ENCODE peak calls at places on chromosomes 11 and 22, in seven cellular contexts. K is sigmoid colon, L is Caco-2, N is fibroblast of lung, C is AG10803, B is fibroblast of villous mesenchyme, X is right cardiac atrium. F is an unnamed sample.

GRCh38 chr11:14891143-14892035 is 642 bp downstream of the CYP2R1 start:
- DNase-seq in K (peak; percentile 94), L (peak; percentile 94), N (peak; percentile 89), C (peak; percentile 81), B (peak; percentile 84), X (peak; percentile 94), F (peak; percentile 91)

GRCh38 chr11:65423516-65424199 is 1.1 kb downstream of the NEAT1 start:
- DNase-seq in K (peak; percentile 72), L (no peak), N (peak; percentile 49), C (peak; percentile 66), B (no peak), X (peak; percentile 62), F (peak; percentile 64)

GRCh38 chr11:34805937-34806336 is 110.2 kb downstream of the APIP start:
- DNase-seq in K (no peak), L (no peak), N (no peak), C (no peak), B (no peak), X (no peak), F (no peak)

GRCh38 chr11:74902342-74902741 is 46.5 kb downstream of the XRRA1 start:
- DNase-seq in K (no peak), L (no peak), N (no peak), C (no peak), B (no peak), X (no peak), F (no peak)

GRCh38 chr11:119056397-119056999 is 507 bp downstream of the HYOU1 start:
- DNase-seq in K (peak; percentile 77), L (peak; percentile 57), N (no peak), C (peak; percentile 5), B (peak; percentile 16), X (peak; percentile 62), F (no peak)

GRCh38 chr11:131910491-131911387 is 540.3 kb downstream of the NTM start:
- DNase-seq in K (no peak), L (no peak), N (peak; percentile 48), C (peak; percentile 54), B (peak; percentile 44), X (peak; percentile 74), F (peak; percentile 59)

GRCh38 chr11:46640034-46640788 is 22.9 kb downstream of the ATG13 start:
- DNase-seq in K (no peak), L (no peak), N (no peak), C (no peak), B (no peak), X (no peak), F (no peak)

GRCh38 chr22:44909241-44909640 is 100.6 kb downstream of the PHF21B start:
- DNase-seq in K (peak; percentile 33), L (no peak), N (no peak), C (no peak), B (no peak), X (no peak), F (no peak)

GRCh38 chr22:43535741-43536140 is 123.9 kb downstream of the MPPED1 start:
- DNase-seq in K (no peak), L (no peak), N (no peak), C (no peak), B (no peak), X (no peak), F (no peak)

GRCh38 chr11:121067453-121067852 is 33.6 kb upstream of the TECTA start:
- DNase-seq in K (no peak), L (peak; percentile 71), N (peak; percentile 76), C (no peak), B (no peak), X (no peak), F (peak; percentile 75)

GRCh38 chr11:46305295-46305694 is 27.8 kb downstream of the CREB3L1 start:
- DNase-seq in K (no peak), L (no peak), N (peak; percentile 60), C (no peak), B (peak; percentile 64), X (no peak), F (peak; percentile 69)

GRCh38 chr11:106331163-106331562 is 253.7 kb downstream of the AASDHPPT start:
- DNase-seq in K (no peak), L (no peak), N (no peak), C (peak; percentile 67), B (peak; percentile 74), X (no peak), F (no peak)

GRCh38 chr22:38230108-38230825 is 28.5 kb downstream of the MAFF start:
- DNase-seq in K (no peak), L (peak; percentile 32), N (peak; percentile 47), C (peak; percentile 68), B (peak; percentile 54), X (peak; percentile 87), F (peak; percentile 50)

DNA sequence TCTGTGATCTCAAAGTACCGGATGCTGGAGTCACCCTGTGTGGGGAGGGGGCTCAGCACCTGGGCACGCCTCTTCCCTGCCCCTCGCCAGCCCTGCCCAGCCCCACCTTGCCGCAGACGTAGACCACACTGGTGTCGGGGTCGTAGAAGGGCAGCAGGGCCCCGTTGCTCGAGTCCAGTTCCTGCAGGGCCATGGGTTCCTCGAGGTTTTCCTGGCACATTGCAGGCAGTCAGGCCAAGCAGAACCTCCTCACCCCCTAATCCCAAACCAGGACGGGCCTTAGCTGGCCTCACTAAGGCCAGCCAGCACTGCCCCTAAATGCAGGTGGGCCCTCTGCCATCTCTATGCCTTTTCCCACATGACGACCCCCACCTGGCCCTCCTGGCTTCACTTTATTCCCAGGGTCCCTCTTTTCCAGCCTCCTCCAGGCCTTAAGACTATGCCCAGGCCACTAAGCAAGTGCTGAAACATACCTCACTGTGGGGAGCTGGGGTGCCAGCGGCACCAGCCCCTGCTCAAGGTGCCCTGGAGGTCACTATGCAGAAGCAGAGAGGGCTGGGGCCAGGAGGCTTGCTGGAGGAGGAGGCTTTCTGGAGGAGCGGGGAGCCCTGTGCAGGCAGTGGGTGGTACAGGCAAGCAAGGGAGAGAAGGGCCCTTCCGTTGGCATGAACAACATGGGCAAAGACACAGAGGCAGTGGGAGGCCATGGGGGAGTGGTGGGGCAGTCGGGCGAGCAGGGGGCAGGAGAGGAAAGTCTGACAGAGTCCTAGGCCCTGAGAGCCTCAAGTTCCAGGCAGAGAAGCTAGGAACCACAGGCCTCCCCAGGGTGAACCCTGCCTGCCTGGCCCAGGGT is 2.8 kb downstream of the CORO1B start:
- DNase-seq in K (no peak), L (no peak), N (no peak), C (no peak), B (no peak), X (no peak), F (no peak)
- H3K4me3 ChIP-seq in K (no peak overlapping the region), L (no peak overlapping the region), N (no peak overlapping the region), C (no peak overlapping the region), B (no peak overlapping the region), X (no peak overlapping the region), F (no peak overlapping the region)

DNA sequence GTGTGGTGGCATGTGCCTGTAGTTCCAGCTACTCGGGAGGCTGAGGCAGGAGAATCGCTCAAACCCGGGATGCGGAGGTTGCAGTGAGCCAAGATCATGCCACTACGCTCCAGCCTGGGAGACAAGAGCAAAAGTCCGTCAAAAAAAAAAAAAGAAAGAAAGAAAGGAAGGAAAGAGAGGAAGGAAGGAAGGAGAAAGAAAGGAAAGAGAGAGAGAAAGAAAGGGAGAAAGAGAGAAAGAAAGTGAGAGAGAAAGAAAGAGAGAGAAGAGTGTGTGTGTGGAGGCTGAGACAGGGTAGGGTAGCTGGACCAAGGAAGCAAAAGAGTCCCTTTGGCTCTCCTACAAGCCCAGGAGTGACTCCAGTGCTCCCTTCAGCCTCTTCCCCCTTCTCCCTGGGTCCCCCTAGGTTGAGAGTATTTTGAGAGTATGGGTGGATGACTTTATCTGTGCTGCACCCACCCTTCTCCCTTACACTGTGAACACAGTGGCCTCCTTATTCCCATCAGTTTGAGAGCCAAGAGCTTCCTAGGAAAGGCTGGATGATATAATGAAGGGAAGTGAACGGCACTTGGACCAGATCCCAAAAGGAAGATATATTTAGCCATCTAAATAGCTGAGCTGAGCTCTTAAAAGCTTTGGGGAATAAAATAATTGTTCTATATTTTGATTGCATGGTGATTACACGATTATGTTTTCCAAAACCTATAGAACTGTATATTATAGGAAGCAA is 9.5 kb upstream of the DENND5A start:
- DNase-seq in K (no peak), L (no peak), N (no peak), C (no peak), B (no peak), X (no peak), F (no peak)
- H3K4me3 ChIP-seq in K (no peak overlapping the region), L (no peak overlapping the region), N (no peak overlapping the region), C (no peak overlapping the region), B (no peak overlapping the region), X (no peak overlapping the region), F (no peak overlapping the region)

GRCh38 chr11:128516467-128516778 is 70.9 kb downstream of the ETS1 start:
- DNase-seq in K (no peak), L (no peak), N (no peak), C (no peak), B (no peak), X (no peak), F (no peak)
- H3K4me3 ChIP-seq in K (no peak overlapping the region), L (no peak overlapping the region), N (peak overlapping the region; percentile 94), C (peak overlapping the region; percentile 9), B (peak overlapping the region; percentile 11), X (peak overlapping the region; percentile 93), F (no peak overlapping the region)

GRCh38 chr11:64384981-64385952 is 26.3 kb downstream of the RPS6KA4 start:
- DNase-seq in K (no peak), L (peak; percentile 65), N (no peak), C (no peak), B (no peak), X (peak; percentile 46), F (no peak)
- H3K4me3 ChIP-seq in K (no peak overlapping the region), L (no peak overlapping the region), N (no peak overlapping the region), C (no peak overlapping the region), B (no peak overlapping the region), X (no peak overlapping the region), F (no peak overlapping the region)

DNA sequence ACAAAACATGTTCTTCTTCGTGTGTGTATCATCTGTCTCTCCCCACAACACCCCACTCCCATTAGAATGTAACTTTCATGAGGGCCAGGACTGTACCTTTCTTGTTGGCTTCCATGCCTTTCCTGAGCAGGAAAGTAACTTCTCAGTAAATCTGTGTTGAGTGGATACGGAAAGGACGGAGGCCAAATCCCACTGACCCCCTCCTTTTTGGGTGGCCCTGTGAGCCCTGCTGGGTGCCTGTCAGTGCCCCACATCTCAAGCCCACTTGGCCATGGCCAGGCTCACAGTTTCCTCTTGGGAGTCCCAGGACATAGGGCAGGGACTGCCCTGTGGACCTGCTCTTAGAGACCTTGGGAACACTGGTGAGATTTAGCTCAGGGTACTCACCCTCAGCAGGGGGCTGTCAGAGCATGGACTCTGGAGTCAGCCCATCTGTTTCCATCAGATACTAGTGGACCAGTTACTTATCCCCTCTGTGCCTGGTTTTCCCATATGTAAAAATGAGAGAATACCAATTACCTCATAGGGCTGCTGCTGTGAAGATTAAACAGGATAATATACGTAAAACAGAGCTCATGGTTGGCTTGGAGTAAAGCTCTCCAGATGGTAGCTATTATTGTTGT is 1.1 kb upstream of the C11orf96 start:
- DNase-seq in K (peak; percentile 65), L (no peak), N (peak; percentile 72), C (no peak), B (no peak), X (no peak), F (peak; percentile 63)
- H3K4me3 ChIP-seq in K (no peak overlapping the region), L (no peak overlapping the region), N (peak overlapping the region; percentile 57), C (no peak overlapping the region), B (peak overlapping the region; percentile 59), X (no peak overlapping the region), F (peak overlapping the region; percentile 85)

GRCh38 chr11:58027341-58027740 is 3.4 kb upstream of the OR6Q1 start:
- DNase-seq in K (no peak), L (no peak), N (peak; percentile 75), C (peak; percentile 77), B (peak; percentile 84), X (no peak), F (no peak)
- H3K4me3 ChIP-seq in K (no peak overlapping the region), L (no peak overlapping the region), N (no peak overlapping the region), C (no peak overlapping the region), B (no peak overlapping the region), X (no peak overlapping the region), F (no peak overlapping the region)

GRCh38 chr11:27696112-27696511 is 4.1 kb downstream of the BDNF start:
- DNase-seq in K (no peak), L (no peak), N (peak; percentile 28), C (peak; percentile 81), B (no peak), X (no peak), F (peak; percentile 31)
- H3K4me3 ChIP-seq in K (no peak overlapping the region), L (no peak overlapping the region), N (no peak overlapping the region), C (peak overlapping the region; percentile 11), B (peak overlapping the region; percentile 93), X (no peak overlapping the region), F (no peak overlapping the region)

GRCh38 chr22:17878186-17878694 is 104.0 kb upstream of the BID start:
- DNase-seq in K (no peak), L (no peak), N (no peak), C (no peak), B (no peak), X (peak; percentile 5), F (no peak)
- H3K4me3 ChIP-seq in K (no peak overlapping the region), L (no peak overlapping the region), N (no peak overlapping the region), C (no peak overlapping the region), B (no peak overlapping the region), X (no peak overlapping the region), F (no peak overlapping the region)